ENCODE peak calls at places on chromosomes 7 and 10, in four cellular contexts. A is activated CD4-positive, alpha-beta T cell treated with anti-CD3 and anti-CD28 coated beads for 48 hours; L is type B pancreatic cell; U is skeletal muscle cell. Z is an unnamed sample.

GRCh38 chr10:119025336-119025735 is 4.2 kb upstream of the NANOS1 start:
- DNase-seq in A (no peak), L (peak; percentile 66), U (no peak), Z (no peak)

GRCh38 chr7:53418834-53419482 is 383.5 kb downstream of the POM121L12 start:
- DNase-seq in A (no peak), L (no peak), U (no peak), Z (no peak)

GRCh38 chr7:67551027-67551426 is 554.4 kb downstream of the TYW1 start:
- DNase-seq in A (no peak), L (no peak), U (no peak), Z (no peak)

GRCh38 chr7:134044682-134045081 is 82.5 kb upstream of the LRGUK start:
- DNase-seq in A (no peak), L (no peak), U (no peak), Z (no peak)

GRCh38 chr7:106369349-106369748 is 84.6 kb upstream of the NAMPT start:
- DNase-seq in A (peak; percentile 42), L (no peak), U (peak; percentile 50), Z (no peak)

GRCh38 chr10:23702977-23703414 is 264.1 kb downstream of the OTUD1 start:
- DNase-seq in A (peak; percentile 71), L (no peak), U (peak; percentile 6), Z (peak; percentile 91)

GRCh38 chr7:100210803-100211202 is 8.9 kb upstream of the PVRIG start:
- DNase-seq in A (no peak), L (no peak), U (no peak), Z (no peak)

GRCh38 chr10:32680803-32681557 is 235.0 kb downstream of the CCDC7 start:
- DNase-seq in A (no peak), L (no peak), U (no peak), Z (no peak)

GRCh38 chr10:61529208-61529607 is 76.0 kb upstream of the TMEM26 start:
- DNase-seq in A (no peak), L (no peak), U (no peak), Z (no peak)

GRCh38 chr7:128217972-128218652 is 23.0 kb upstream of the LEP start:
- DNase-seq in A (no peak), L (no peak), U (no peak), Z (no peak)

GRCh38 chr7:131371411-131371810 is 43.7 kb downstream of the MKLN1 start:
- DNase-seq in A (no peak), L (no peak), U (no peak), Z (no peak)

GRCh38 chr10:3325954-3326353 is 153.4 kb upstream of the PITRM1 start:
- DNase-seq in A (no peak), L (no peak), U (no peak), Z (no peak)

GRCh38 chr10:17644485-17644964 is 574 bp downstream of the STAM start:
- DNase-seq in A (peak; percentile 19), L (no peak), U (no peak), Z (no peak)

GRCh38 chr10:118332948-118333710 is 9.0 kb downstream of the FAM204A start:
- DNase-seq in A (no peak), L (no peak), U (no peak), Z (no peak)

GRCh38 chr7:151381333-151382078 is 28.3 kb downstream of the WDR86 start:
- DNase-seq in A (peak; percentile 20), L (no peak), U (no peak), Z (peak; percentile 87)

GRCh38 chr7:23353172-23353571 is 54.0 kb downstream of the MALSU1 start:
- DNase-seq in A (no peak), L (no peak), U (no peak), Z (no peak)

GRCh38 chr7:139620676-139621344 is 97.3 kb downstream of the CLEC2L start:
- DNase-seq in A (peak; percentile 80), L (no peak), U (no peak), Z (peak; percentile 93)

GRCh38 chr7:83821866-83822265 is 172.9 kb upstream of the SEMA3E start:
- DNase-seq in A (no peak), L (no peak), U (no peak), Z (no peak)

GRCh38 chr10:70145666-70146488 is 623 bp downstream of the TYSND1 start:
- DNase-seq in A (peak; percentile 80), L (no peak), U (no peak), Z (peak; percentile 87)